ENCODE peak calls at places on chromosomes 16 and 17, in five cellular contexts. E is AG04450, Y is colonic mucosa, I is cardiac fibroblast, G is GM12864. S is an unnamed sample.

GRCh38 chr17:57993471-57994365 is 5.7 kb upstream of the VEZF1 start:
- DNase-seq in E (no peak), Y (no peak), I (no peak), G (no peak), S (peak)

GRCh38 chr16:89360760-89361435 is 129.5 kb downstream of the ANKRD11 start:
- DNase-seq in Y (no peak), I (no peak), G (peak), E (no peak), S (peak)

GRCh38 chr16:28984091-28984490 is 761 bp upstream of the LAT start:
- DNase-seq in I (no peak), E (no peak), G (no peak), Y (no peak), S (no peak)

GRCh38 chr17:48153711-48154642 is 46.4 kb downstream of the SNX11 start:
- DNase-seq in Y (peak), I (peak), G (no peak), E (peak), S (peak)

GRCh38 chr17:46013502-46014165 is 14.6 kb downstream of the STH start:
- DNase-seq in E (peak), I (peak), Y (no peak), G (no peak), S (no peak)

GRCh38 chr16:3520861-3521260 is 20.1 kb downstream of the CLUAP1 start:
- DNase-seq in I (no peak), E (no peak), G (no peak), Y (no peak), S (no peak)

GRCh38 chr17:7383742-7384488 is 3.0 kb downstream of the TNK1 start:
- DNase-seq in E (no peak), I (peak), Y (no peak), G (no peak), S (peak)

GRCh38 chr16:65524997-65525396 is 403.1 kb upstream of the CDH11 start:
- DNase-seq in I (peak), Y (no peak), E (peak), G (no peak), S (no peak)

GRCh38 chr17:21209511-21210175 is 4.3 kb downstream of the TMEM11 start:
- DNase-seq in G (no peak), I (no peak), Y (peak), E (no peak), S (no peak)

GRCh38 chr17:21170829-21171228 is 43.1 kb downstream of the TMEM11 start:
- DNase-seq in I (no peak), Y (no peak), E (no peak), G (no peak), S (no peak)

GRCh38 chr16:28279006-28279405 is 13.3 kb upstream of the SBK1 start:
- DNase-seq in E (no peak), I (no peak), G (no peak), Y (no peak), S (no peak)

GRCh38 chr17:58224315-58224714 is 5.3 kb upstream of the MKS1 start:
- DNase-seq in G (no peak), Y (no peak), E (no peak), I (peak), S (no peak)

GRCh38 chr17:69609495-69610315 is 195.2 kb downstream of the MAP2K6 start:
- DNase-seq in G (no peak), E (no peak), I (peak), Y (peak), S (no peak)

GRCh38 chr17:19309701-19310100 is 52.8 kb downstream of the B9D1 start:
- DNase-seq in E (no peak), G (no peak), Y (no peak), I (no peak), S (no peak)

GRCh38 chr16:57300387-57301125 is 16.1 kb upstream of the PLLP start:
- DNase-seq in E (peak), G (peak), Y (peak), I (peak), S (peak)

GRCh38 chr16:88373211-88373610 is 9.5 kb upstream of the ZNF469 start:
- DNase-seq in G (no peak), E (no peak), I (no peak), Y (no peak), S (no peak)

GRCh38 chr17:20242271-20242670 is 225.1 kb downstream of the LGALS9B start:
- DNase-seq in G (no peak), E (no peak), I (no peak), Y (no peak), S (no peak)

GRCh38 chr16:12311309-12311708 is 334.8 kb downstream of the SNX29 start:
- DNase-seq in E (no peak), Y (no peak), G (no peak), I (no peak), S (no peak)

GRCh38 chr17:16199093-16199492 is 16.2 kb downstream of the NCOR1 start:
- DNase-seq in E (no peak), Y (no peak), I (peak), G (no peak), S (no peak)

GRCh38 chr17:43352579-43352978 is 46.2 kb upstream of the ARL4D start:
- DNase-seq in I (no peak), Y (no peak), G (no peak), E (no peak), S (no peak)

GRCh38 chr17:43351686-43352085 is 47.1 kb upstream of the ARL4D start:
- DNase-seq in G (no peak), I (no peak), Y (no peak), E (no peak), S (no peak)

GRCh38 chr17:43353364-43353763 is 45.4 kb upstream of the ARL4D start:
- DNase-seq in G (no peak), E (no peak), I (no peak), Y (no peak), S (no peak)

GRCh38 chr17:43350888-43351361 is 47.9 kb upstream of the ARL4D start:
- DNase-seq in E (no peak), I (no peak), Y (no peak), G (no peak), S (no peak)

GRCh38 chr17:43349142-43349541 is 49.7 kb upstream of the ARL4D start:
- DNase-seq in Y (no peak), E (no peak), G (no peak), I (no peak), S (no peak)
- TF ChIP-seq CTCF in Y (no peak), E (no peak), G (peak), I (no peak), S (no peak)

DNA sequence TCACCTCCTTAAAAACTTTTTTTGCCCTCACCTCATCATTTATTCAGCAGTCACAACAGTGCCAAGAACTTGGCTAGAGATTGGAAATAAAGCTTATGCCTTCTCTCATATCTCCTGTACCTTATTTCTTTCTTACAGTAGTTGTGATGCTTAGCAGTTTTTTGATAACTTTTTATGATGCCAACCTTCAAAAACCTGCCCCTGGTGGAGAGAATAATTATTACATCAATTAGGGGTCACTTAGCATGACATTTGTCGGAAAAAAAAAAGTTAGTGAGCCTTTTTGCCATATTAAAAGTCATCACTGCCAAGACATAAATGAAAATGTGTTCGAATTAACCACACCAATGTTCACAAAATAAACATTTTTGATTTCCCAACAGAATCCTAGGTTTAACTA is 296.6 kb downstream of the WWOX start:
- DNase-seq in Y (no peak), E (no peak), G (no peak), I (no peak), S (no peak)
- TF ChIP-seq CTCF in Y (peak), E (peak), G (peak), I (peak), S (no peak)

DNA sequence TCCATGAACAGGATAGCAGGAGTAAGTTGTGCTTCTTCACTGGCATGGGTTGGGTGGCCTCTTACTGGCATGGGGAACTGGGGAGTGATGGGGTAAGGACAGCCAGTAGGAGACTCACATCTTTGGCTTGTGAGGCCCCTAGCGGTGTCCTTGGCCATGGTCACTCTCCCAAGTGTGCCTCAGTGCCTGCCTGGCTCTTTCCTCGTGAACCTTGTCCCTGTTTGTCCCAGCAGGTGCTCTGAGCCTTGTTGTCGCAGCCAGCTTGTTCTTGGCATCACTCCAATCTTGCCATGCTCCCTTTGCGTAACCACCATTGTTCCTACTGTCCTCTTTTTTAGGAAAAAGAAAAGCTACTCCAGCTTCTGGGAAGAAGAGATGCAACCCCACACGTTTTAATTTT is 53.6 kb upstream of the SDK2 start:
- DNase-seq in G (no peak), Y (peak), E (no peak), I (no peak), S (no peak)
- TF ChIP-seq CTCF in G (no peak), Y (peak), E (no peak), I (no peak), S (no peak)

DNA sequence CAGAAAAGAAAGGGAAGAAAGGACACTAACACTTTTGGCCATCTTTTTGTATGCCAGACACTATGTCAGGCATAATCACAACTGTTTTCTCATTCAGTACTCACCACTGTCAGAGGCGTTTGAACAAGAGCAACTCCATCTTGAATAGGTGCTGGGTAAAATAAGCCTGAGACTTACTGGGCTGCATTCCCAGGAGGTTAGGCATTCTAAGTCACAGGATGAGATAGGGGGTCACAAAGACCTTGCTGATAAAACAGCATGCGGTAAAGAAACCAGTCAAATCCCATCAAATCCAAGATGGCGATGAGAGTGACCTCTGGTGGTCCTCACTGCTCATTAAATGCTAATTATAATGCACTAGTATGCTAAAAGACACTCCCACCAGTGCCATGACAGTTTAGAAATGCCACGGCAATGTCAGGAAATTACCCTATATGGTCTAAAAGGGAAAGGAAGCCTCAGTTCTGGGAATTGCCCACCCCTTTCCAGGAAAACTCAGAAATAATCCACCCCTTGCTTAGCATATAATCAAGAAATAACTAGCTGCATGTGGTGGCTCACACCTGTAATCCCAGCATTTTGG is 14.9 kb upstream of the LYRM9 start:
- DNase-seq in E (no peak), Y (no peak), I (no peak), G (no peak), S (no peak)
- TF ChIP-seq CTCF in E (no peak), Y (no peak), I (no peak), G (no peak), S (no peak)

DNA sequence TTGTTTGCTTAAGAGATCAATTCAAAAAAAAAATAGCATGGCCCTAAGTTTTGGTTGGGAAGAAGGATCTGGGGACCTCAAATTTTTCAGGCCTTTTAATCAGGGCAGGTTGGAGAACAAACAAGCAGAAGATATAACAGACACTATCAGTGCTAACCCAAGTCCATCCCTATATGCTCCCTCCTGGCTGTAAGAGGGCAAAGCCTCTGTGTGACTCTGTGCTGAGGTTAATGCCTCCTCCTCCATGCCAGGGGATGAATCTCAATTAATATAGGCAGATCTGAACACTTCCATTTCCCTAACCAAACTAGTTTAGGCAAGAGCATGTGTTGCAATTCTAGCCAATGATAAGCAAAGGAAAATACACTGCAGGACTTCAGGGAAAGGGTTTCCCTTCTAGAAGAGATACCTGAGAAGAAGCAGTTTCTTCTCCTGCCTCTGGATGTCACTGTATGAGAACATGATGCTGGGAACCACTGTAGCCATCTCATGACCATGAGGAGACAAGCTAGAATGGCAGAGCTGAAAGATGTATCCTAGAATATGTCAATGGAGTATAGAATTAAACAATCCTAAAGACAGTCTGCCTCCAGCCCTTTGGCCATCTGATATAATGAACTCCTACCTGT is 76.0 kb downstream of the CHD9NB start:
- DNase-seq in I (peak), E (no peak), Y (no peak), G (no peak), S (peak)
- TF ChIP-seq CTCF in I (peak), E (peak), Y (peak), G (peak), S (peak)

GRCh38 chr17:56751145-56751743 is 82.5 kb downstream of the C17orf67 start:
- DNase-seq in E (no peak), Y (no peak), G (no peak), I (no peak), S (no peak)
- TF ChIP-seq CTCF in E (peak), Y (no peak), G (no peak), I (no peak), S (no peak)

DNA sequence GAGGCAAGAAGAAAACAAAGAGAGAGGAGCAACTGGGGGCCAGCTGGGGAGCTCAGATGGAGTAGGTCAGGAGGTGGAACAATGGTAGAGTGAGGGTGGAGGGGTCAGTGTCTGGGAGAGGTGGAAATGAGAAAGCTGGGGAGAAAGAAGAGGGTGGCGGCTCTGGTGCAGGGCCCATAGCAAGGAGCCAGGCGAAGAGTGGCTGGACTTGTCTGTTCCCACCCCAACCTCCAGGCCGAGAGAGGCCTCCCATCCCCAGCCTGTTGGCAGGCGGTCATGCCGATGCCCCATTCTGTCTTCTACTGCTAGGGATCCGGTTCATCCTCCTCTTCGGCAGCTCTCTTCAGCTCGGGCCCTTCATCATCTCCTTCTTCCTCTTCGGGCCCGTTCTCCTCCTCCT is 31.3 kb downstream of the AP1G1 start:
- DNase-seq in Y (no peak), I (no peak), G (no peak), E (no peak), S (no peak)
- TF ChIP-seq CTCF in Y (no peak), I (no peak), G (no peak), E (no peak), S (no peak)

DNA sequence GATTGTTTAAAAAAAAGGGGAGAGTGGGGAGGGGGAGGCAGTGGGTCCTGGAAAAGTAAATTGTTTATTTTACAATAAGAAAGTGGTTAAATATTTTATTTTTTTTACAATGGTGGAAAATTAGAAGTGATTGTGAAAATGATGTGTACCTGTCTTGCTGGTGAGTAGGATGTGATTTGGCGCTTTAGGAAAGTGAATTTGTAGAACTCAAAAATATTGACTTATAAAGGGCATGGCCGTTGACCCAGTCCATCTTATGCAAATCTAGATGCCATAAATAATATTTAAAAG is 10.2 kb upstream of the CES1 start:
- DNase-seq in Y (no peak), E (no peak), G (no peak), I (no peak), S (no peak)
- TF ChIP-seq CTCF in Y (no peak), E (no peak), G (no peak), I (no peak), S (no peak)